ENCODE peak calls at places on chromosomes 13 and 19, in six cellular contexts. One of them, this sample, is unnamed.

GRCh38 chr19:48818234-48818823 is 7.5 kb upstream of the BCAT2 start:
- DNase-seq in upper lobe of right lung: peak; percentile 83
- DNase-seq in epithelial cell of proximal tubule: no peak
- DNase-seq in lower leg skin: no peak
- DNase-seq in activated CD4-positive, alpha-beta T cell treated with anti-CD3 and anti-CD28 coated beads, Interleukin-2, amount 50 U/mL, for 24 hours: no peak
- DNase-seq in OCI-M1: no peak
- DNase-seq in this sample: no peak

GRCh38 chr13:99085139-99085845 is 107.4 kb upstream of the DOCK9 start:
- DNase-seq in upper lobe of right lung: no peak
- DNase-seq in epithelial cell of proximal tubule: no peak
- DNase-seq in lower leg skin: peak; percentile 86
- DNase-seq in activated CD4-positive, alpha-beta T cell treated with anti-CD3 and anti-CD28 coated beads, Interleukin-2, amount 50 U/mL, for 24 hours: no peak
- DNase-seq in OCI-M1: no peak
- DNase-seq in this sample: no peak

GRCh38 chr19:20969498-20969897 is 46.4 kb downstream of the ZNF85 start:
- DNase-seq in upper lobe of right lung: no peak
- DNase-seq in epithelial cell of proximal tubule: no peak
- DNase-seq in lower leg skin: no peak
- DNase-seq in activated CD4-positive, alpha-beta T cell treated with anti-CD3 and anti-CD28 coated beads, Interleukin-2, amount 50 U/mL, for 24 hours: no peak
- DNase-seq in OCI-M1: no peak
- DNase-seq in this sample: no peak

GRCh38 chr19:19606021-19606420 is 12.5 kb downstream of the PBX4 start:
- DNase-seq in upper lobe of right lung: no peak
- DNase-seq in epithelial cell of proximal tubule: no peak
- DNase-seq in lower leg skin: no peak
- DNase-seq in activated CD4-positive, alpha-beta T cell treated with anti-CD3 and anti-CD28 coated beads, Interleukin-2, amount 50 U/mL, for 24 hours: no peak
- DNase-seq in OCI-M1: no peak
- DNase-seq in this sample: no peak

GRCh38 chr13:94660695-94661324 is 51.5 kb downstream of the SOX21 start:
- DNase-seq in upper lobe of right lung: no peak
- DNase-seq in epithelial cell of proximal tubule: no peak
- DNase-seq in lower leg skin: no peak
- DNase-seq in activated CD4-positive, alpha-beta T cell treated with anti-CD3 and anti-CD28 coated beads, Interleukin-2, amount 50 U/mL, for 24 hours: no peak
- DNase-seq in OCI-M1: peak; percentile 91
- DNase-seq in this sample: no peak

GRCh38 chr19:54158812-54159351 is 639 bp downstream of the LENG1 start:
- DNase-seq in upper lobe of right lung: no peak
- DNase-seq in epithelial cell of proximal tubule: no peak
- DNase-seq in lower leg skin: no peak
- DNase-seq in activated CD4-positive, alpha-beta T cell treated with anti-CD3 and anti-CD28 coated beads, Interleukin-2, amount 50 U/mL, for 24 hours: no peak
- DNase-seq in OCI-M1: peak; percentile 80
- DNase-seq in this sample: no peak

GRCh38 chr13:83190020-83190419 is 692.3 kb downstream of the SLITRK1 start:
- DNase-seq in upper lobe of right lung: no peak
- DNase-seq in epithelial cell of proximal tubule: no peak
- DNase-seq in lower leg skin: no peak
- DNase-seq in activated CD4-positive, alpha-beta T cell treated with anti-CD3 and anti-CD28 coated beads, Interleukin-2, amount 50 U/mL, for 24 hours: no peak
- DNase-seq in OCI-M1: peak; percentile 72
- DNase-seq in this sample: no peak

GRCh38 chr13:23866420-23867026 is 22.7 kb downstream of the MIPEP start:
- DNase-seq in upper lobe of right lung: no peak
- DNase-seq in epithelial cell of proximal tubule: no peak
- DNase-seq in lower leg skin: no peak
- DNase-seq in activated CD4-positive, alpha-beta T cell treated with anti-CD3 and anti-CD28 coated beads, Interleukin-2, amount 50 U/mL, for 24 hours: no peak
- DNase-seq in OCI-M1: no peak
- DNase-seq in this sample: no peak

GRCh38 chr13:113875829-113876228 is 12.0 kb upstream of the GAS6 start:
- DNase-seq in upper lobe of right lung: no peak
- DNase-seq in epithelial cell of proximal tubule: no peak
- DNase-seq in lower leg skin: no peak
- DNase-seq in activated CD4-positive, alpha-beta T cell treated with anti-CD3 and anti-CD28 coated beads, Interleukin-2, amount 50 U/mL, for 24 hours: no peak
- DNase-seq in OCI-M1: no peak
- DNase-seq in this sample: no peak

GRCh38 chr13:74264333-74264732 is 130.1 kb upstream of the KLF12 start:
- DNase-seq in upper lobe of right lung: no peak
- DNase-seq in epithelial cell of proximal tubule: no peak
- DNase-seq in lower leg skin: no peak
- DNase-seq in activated CD4-positive, alpha-beta T cell treated with anti-CD3 and anti-CD28 coated beads, Interleukin-2, amount 50 U/mL, for 24 hours: no peak
- DNase-seq in OCI-M1: no peak
- DNase-seq in this sample: no peak

GRCh38 chr13:26968431-26969335 is 202.9 kb downstream of the USP12 start:
- DNase-seq in upper lobe of right lung: no peak
- DNase-seq in epithelial cell of proximal tubule: no peak
- DNase-seq in lower leg skin: no peak
- DNase-seq in activated CD4-positive, alpha-beta T cell treated with anti-CD3 and anti-CD28 coated beads, Interleukin-2, amount 50 U/mL, for 24 hours: no peak
- DNase-seq in OCI-M1: no peak
- DNase-seq in this sample: no peak

GRCh38 chr19:10334340-10335148 is 1.2 kb upstream of the RAVER1 start:
- DNase-seq in upper lobe of right lung: peak; percentile 97
- DNase-seq in epithelial cell of proximal tubule: peak; percentile 53
- DNase-seq in lower leg skin: peak; percentile 99
- DNase-seq in activated CD4-positive, alpha-beta T cell treated with anti-CD3 and anti-CD28 coated beads, Interleukin-2, amount 50 U/mL, for 24 hours: no peak
- DNase-seq in OCI-M1: no peak
- DNase-seq in this sample: no peak

GRCh38 chr13:79307866-79308298 is 98.2 kb downstream of the RBM26 start:
- DNase-seq in upper lobe of right lung: no peak
- DNase-seq in epithelial cell of proximal tubule: no peak
- DNase-seq in lower leg skin: no peak
- DNase-seq in activated CD4-positive, alpha-beta T cell treated with anti-CD3 and anti-CD28 coated beads, Interleukin-2, amount 50 U/mL, for 24 hours: no peak
- DNase-seq in OCI-M1: peak; percentile 33
- DNase-seq in this sample: no peak

GRCh38 chr13:40536443-40537113 is 129.9 kb downstream of the FOXO1 start:
- DNase-seq in upper lobe of right lung: no peak
- DNase-seq in epithelial cell of proximal tubule: no peak
- DNase-seq in lower leg skin: no peak
- DNase-seq in activated CD4-positive, alpha-beta T cell treated with anti-CD3 and anti-CD28 coated beads, Interleukin-2, amount 50 U/mL, for 24 hours: no peak
- DNase-seq in OCI-M1: no peak
- DNase-seq in this sample: no peak

GRCh38 chr13:79246575-79246949 is 159.5 kb downstream of the RBM26 start:
- DNase-seq in upper lobe of right lung: no peak
- DNase-seq in epithelial cell of proximal tubule: no peak
- DNase-seq in lower leg skin: no peak
- DNase-seq in activated CD4-positive, alpha-beta T cell treated with anti-CD3 and anti-CD28 coated beads, Interleukin-2, amount 50 U/mL, for 24 hours: no peak
- DNase-seq in OCI-M1: peak; percentile 64
- DNase-seq in this sample: no peak

GRCh38 chr19:51830263-51830662 is 35.3 kb downstream of the FPR3 start:
- DNase-seq in upper lobe of right lung: no peak
- DNase-seq in epithelial cell of proximal tubule: no peak
- DNase-seq in lower leg skin: no peak
- DNase-seq in activated CD4-positive, alpha-beta T cell treated with anti-CD3 and anti-CD28 coated beads, Interleukin-2, amount 50 U/mL, for 24 hours: no peak
- DNase-seq in OCI-M1: peak; percentile 98
- DNase-seq in this sample: no peak

GRCh38 chr19:58401825-58402433 is 6.5 kb downstream of the RNF225 start:
- DNase-seq in upper lobe of right lung: no peak
- DNase-seq in epithelial cell of proximal tubule: no peak
- DNase-seq in lower leg skin: no peak
- DNase-seq in activated CD4-positive, alpha-beta T cell treated with anti-CD3 and anti-CD28 coated beads, Interleukin-2, amount 50 U/mL, for 24 hours: no peak
- DNase-seq in OCI-M1: no peak
- DNase-seq in this sample: no peak

GRCh38 chr13:49669735-49670309 is 21.5 kb downstream of the EBPL start:
- DNase-seq in upper lobe of right lung: no peak
- DNase-seq in epithelial cell of proximal tubule: no peak
- DNase-seq in lower leg skin: no peak
- DNase-seq in activated CD4-positive, alpha-beta T cell treated with anti-CD3 and anti-CD28 coated beads, Interleukin-2, amount 50 U/mL, for 24 hours: no peak
- DNase-seq in OCI-M1: peak; percentile 62
- DNase-seq in this sample: no peak

GRCh38 chr19:48629297-48629598 is 7.9 kb downstream of the DBP start:
- DNase-seq in upper lobe of right lung: peak; percentile 66
- DNase-seq in epithelial cell of proximal tubule: no peak
- DNase-seq in lower leg skin: no peak
- DNase-seq in activated CD4-positive, alpha-beta T cell treated with anti-CD3 and anti-CD28 coated beads, Interleukin-2, amount 50 U/mL, for 24 hours: no peak
- DNase-seq in OCI-M1: no peak
- DNase-seq in this sample: no peak

This sample was measured in iPS DF 6.9.